ENCODE peak calls at places on chromosomes 11 and 22, in seven cellular contexts. O is MCF 10A; V is IMR-90; Y is RWPE1; Z is NCI-H1930; D is stimulated activated effector memory CD8-positive, alpha-beta T cell treated with anti-CD3 and anti-CD28 coated beads, Interleukin-12 subunit alpha, Interleukin-12 subunit beta, amount 100 ng/mL, for 72 hours; M is nucleus accumbens. X is an unnamed sample.

GRCh38 chr11:68373189-68373809 is 60.9 kb downstream of the LRP5 start:
- DNase-seq in D (no peak), O (no peak), M (no peak), V (peak), Y (no peak), Z (no peak), X (no peak)

GRCh38 chr11:33453225-33453624 is 196.0 kb downstream of the HIPK3 start:
- DNase-seq in D (no peak), Z (no peak), O (no peak), M (no peak), V (no peak), Y (no peak), X (no peak)

GRCh38 chr22:44164031-44164430 is 16.7 kb upstream of the PARVG start:
- DNase-seq in Z (no peak), Y (no peak), O (no peak), D (no peak), M (no peak), V (no peak), X (no peak)

GRCh38 chr11:44305643-44306468 is 4.1 kb downstream of the ALX4 start:
- DNase-seq in V (no peak), Z (no peak), M (no peak), D (no peak), Y (no peak), O (no peak), X (no peak)

GRCh38 chr11:32341676-32342613 is 93.4 kb downstream of the WT1 start:
- DNase-seq in M (no peak), Y (no peak), D (no peak), V (no peak), O (no peak), Z (no peak), X (no peak)

GRCh38 chr11:12716816-12717215 is 42.6 kb downstream of the TEAD1 start:
- DNase-seq in Z (no peak), O (no peak), M (no peak), D (no peak), V (no peak), Y (no peak), X (no peak)

GRCh38 chr11:112627588-112628045 is 333.6 kb upstream of the NCAM1 start:
- DNase-seq in O (no peak), Y (no peak), V (no peak), D (no peak), Z (no peak), M (no peak), X (no peak)

GRCh38 chr11:119374632-119375394 is 6.7 kb downstream of the USP2 start:
- DNase-seq in O (no peak), V (no peak), D (no peak), M (no peak), Z (no peak), Y (no peak), X (no peak)

GRCh38 chr22:35649026-35649553 is 844 bp downstream of the APOL6 start:
- DNase-seq in V (no peak), Y (no peak), Z (no peak), O (no peak), D (no peak), M (no peak), X (no peak)

GRCh38 chr11:87039371-87039770 is 1.6 kb downstream of the TMEM135 start:
- DNase-seq in D (no peak), O (peak), V (peak), Y (no peak), Z (no peak), M (no peak), X (no peak)

GRCh38 chr22:21796863-21797262 is 61.3 kb upstream of the YPEL1 start:
- DNase-seq in D (no peak), Y (no peak), O (no peak), V (no peak), M (peak), Z (no peak), X (no peak)

GRCh38 chr22:37020192-37020479 is 594 bp downstream of the MPST start:
- DNase-seq in D (no peak), V (peak), O (peak), Z (no peak), M (peak), Y (peak), X (peak)

GRCh38 chr11:47861762-47862161 is 13.6 kb upstream of the NUP160 start:
- DNase-seq in M (no peak), Z (no peak), D (no peak), V (peak), Y (no peak), O (peak), X (peak)

GRCh38 chr11:110991621-110992355 is 253.7 kb upstream of the POU2AF2 start:
- DNase-seq in V (no peak), D (no peak), O (peak), M (no peak), Z (no peak), Y (no peak), X (no peak)

GRCh38 chr22:43230983-43231723 is 44.2 kb upstream of the TTLL12 start:
- DNase-seq in O (peak), Z (peak), Y (peak), D (peak), M (no peak), V (peak), X (peak)

GRCh38 chr11:133832096-133833081 is 12.9 kb downstream of the SPATA19 start:
- DNase-seq in O (no peak), V (no peak), M (no peak), D (no peak), Y (no peak), Z (no peak), X (no peak)

GRCh38 chr11:61812736-61813411 is 3.9 kb downstream of the FADS1 start:
- DNase-seq in M (no peak), Z (no peak), D (no peak), V (no peak), Y (no peak), O (no peak), X (no peak)

GRCh38 chr11:119414321-119414720 is 8.7 kb downstream of the THY1 start:
- DNase-seq in M (no peak), Y (no peak), O (no peak), Z (no peak), D (no peak), V (no peak), X (no peak)

GRCh38 chr22:20652582-20652981 is 121.3 kb upstream of the SERPIND1 start:
- DNase-seq in V (no peak), O (no peak), D (no peak), Z (no peak), Y (no peak), M (no peak), X (no peak)

GRCh38 chr11:69568809-69569097 is 72.2 kb upstream of the CCND1 start:
- DNase-seq in Y (no peak), Z (no peak), O (no peak), V (no peak), M (no peak), D (no peak), X (no peak)

GRCh38 chr11:85811624-85812023 is 683 bp upstream of the SYTL2 start:
- DNase-seq in Y (no peak), O (no peak), Z (no peak), D (no peak), V (no peak), M (no peak), X (no peak)

GRCh38 chr11:112903310-112903709 is 57.9 kb upstream of the NCAM1 start:
- DNase-seq in M (peak), Z (no peak), D (no peak), V (no peak), Y (no peak), O (no peak), X (no peak)

GRCh38 chr11:10373340-10373739 is 68.5 kb downstream of the ADM start:
- DNase-seq in D (no peak), Z (no peak), V (peak), Y (no peak), O (no peak), M (no peak), X (no peak)